ENCODE peak calls at places on chromosomes 12 and 14, in seven cellular contexts. H is GM12878, O is A549, W is cardiac muscle cell, P is mesenchymal stem cell, I is aorta, N is heart left ventricle. F is an unnamed sample.

GRCh38 chr14:81416233-81416927 is 16.3 kb upstream of the STON2 start:
- DNase-seq in H (no peak), O (no peak), W (no peak), P (no peak), I (no peak), N (no peak), F (no peak)

GRCh38 chr12:66210840-66211239 is 21.8 kb downstream of the IRAK3 start:
- DNase-seq in H (no peak), O (no peak), W (no peak), P (no peak), I (no peak), N (no peak), F (no peak)

GRCh38 chr12:57783466-57783801 is 847 bp downstream of the TSFM start:
- DNase-seq in H (no peak), O (no peak), W (no peak), P (no peak), I (no peak), N (no peak), F (no peak)

GRCh38 chr12:93174048-93174447 is 203.7 kb upstream of the NUDT4 start:
- DNase-seq in H (no peak), O (no peak), W (no peak), P (peak; percentile 78), I (no peak), N (peak; percentile 30), F (no peak)

GRCh38 chr12:110247340-110248095 is 33.5 kb upstream of the ATP2A2 start:
- DNase-seq in H (no peak), O (peak; percentile 99), W (no peak), P (peak; percentile 35), I (no peak), N (peak; percentile 43), F (no peak)

GRCh38 chr12:3520168-3520567 is 29.2 kb downstream of the PRMT8 start:
- DNase-seq in H (no peak), O (no peak), W (peak; percentile 74), P (no peak), I (no peak), N (peak; percentile 37), F (no peak)

GRCh38 chr14:29242755-29243340 is 476.3 kb downstream of the FOXG1 start:
- DNase-seq in H (no peak), O (no peak), W (no peak), P (peak; percentile 1), I (no peak), N (no peak), F (no peak)

GRCh38 chr12:94289551-94290312 is 141.4 kb downstream of the PLXNC1 start:
- DNase-seq in H (no peak), O (no peak), W (peak; percentile 37), P (peak; percentile 51), I (no peak), N (no peak), F (no peak)

GRCh38 chr12:132776816-132777568 is 15.4 kb upstream of the ANKLE2 start:
- DNase-seq in H (no peak), O (no peak), W (no peak), P (no peak), I (no peak), N (peak; percentile 83), F (no peak)

GRCh38 chr14:91354979-91355685 is 62.5 kb downstream of the CCDC88C start:
- DNase-seq in H (no peak), O (no peak), W (no peak), P (no peak), I (no peak), N (no peak), F (peak; percentile 78)

GRCh38 chr12:70074510-70074909 is 168.7 kb upstream of the CNOT2 start:
- DNase-seq in H (no peak), O (no peak), W (no peak), P (no peak), I (no peak), N (no peak), F (no peak)

GRCh38 chr12:47846294-47846996 is 26.7 kb upstream of the HDAC7 start:
- DNase-seq in H (no peak), O (no peak), W (no peak), P (no peak), I (no peak), N (no peak), F (no peak)

GRCh38 chr14:50590464-50590863 is 30.5 kb downstream of the ATL1 start:
- DNase-seq in H (no peak), O (no peak), W (no peak), P (no peak), I (no peak), N (no peak), F (no peak)

GRCh38 chr12:105970885-105971284 is 167.9 kb downstream of the NUAK1 start:
- DNase-seq in H (no peak), O (no peak), W (no peak), P (no peak), I (no peak), N (no peak), F (no peak)

GRCh38 chr12:126191037-126191891 is 1126.0 kb downstream of the AACS start:
- DNase-seq in H (no peak), O (no peak), W (peak; percentile 46), P (no peak), I (no peak), N (no peak), F (no peak)

GRCh38 chr12:28930704-28931103 is 218.4 kb upstream of the FAR2 start:
- DNase-seq in H (no peak), O (no peak), W (no peak), P (no peak), I (no peak), N (no peak), F (no peak)

GRCh38 chr14:62947291-62947690 is 98.0 kb downstream of the KCNH5 start:
- DNase-seq in H (no peak), O (no peak), W (no peak), P (no peak), I (no peak), N (no peak), F (no peak)

GRCh38 chr14:103186241-103186835 is 63.1 kb downstream of the TNFAIP2 start:
- DNase-seq in H (no peak), O (no peak), W (no peak), P (no peak), I (no peak), N (no peak), F (no peak)

GRCh38 chr14:78836777-78837176 is 666.6 kb downstream of the NRXN3 start:
- DNase-seq in H (peak; percentile 17), O (peak; percentile 76), W (peak; percentile 90), P (peak; percentile 61), I (no peak), N (peak; percentile 11), F (peak; percentile 39)

GRCh38 chr14:21989090-21989489 is 315.5 kb upstream of the OR4E1 start:
- DNase-seq in H (no peak), O (peak; percentile 29), W (no peak), P (no peak), I (no peak), N (no peak), F (no peak)
- H3K4me3 ChIP-seq in H (no peak overlapping the region), O (no peak overlapping the region), W (no peak overlapping the region), P (no peak overlapping the region), I (no peak overlapping the region), N (no peak overlapping the region), F (no peak overlapping the region)

GRCh38 chr12:67377021-67377420 is 107.9 kb downstream of the CAND1 start:
- DNase-seq in H (no peak), O (no peak), W (no peak), P (no peak), I (no peak), N (no peak), F (no peak)
- H3K27ac ChIP-seq in H (no peak overlapping the region), O (no peak overlapping the region), W (no peak overlapping the region), P (no peak overlapping the region), I (no peak overlapping the region), N (no peak overlapping the region), F (no peak overlapping the region)

GRCh38 chr14:64714432-64715025 is 10.3 kb downstream of the PLEKHG3 start:
- DNase-seq in H (no peak), O (no peak), W (no peak), P (no peak), I (no peak), N (no peak), F (no peak)

GRCh38 chr14:64715146-64715627 is 11.0 kb downstream of the PLEKHG3 start:
- DNase-seq in H (no peak), O (no peak), W (no peak), P (no peak), I (no peak), N (no peak), F (no peak)

GRCh38 chr14:64717870-64718269 is 13.6 kb downstream of the PLEKHG3 start:
- DNase-seq in H (no peak), O (peak; percentile 56), W (no peak), P (no peak), I (peak; percentile 67), N (no peak), F (no peak)

GRCh38 chr14:64713677-64714076 is 9.5 kb downstream of the PLEKHG3 start:
- DNase-seq in H (no peak), O (no peak), W (no peak), P (no peak), I (no peak), N (no peak), F (no peak)

DNA sequence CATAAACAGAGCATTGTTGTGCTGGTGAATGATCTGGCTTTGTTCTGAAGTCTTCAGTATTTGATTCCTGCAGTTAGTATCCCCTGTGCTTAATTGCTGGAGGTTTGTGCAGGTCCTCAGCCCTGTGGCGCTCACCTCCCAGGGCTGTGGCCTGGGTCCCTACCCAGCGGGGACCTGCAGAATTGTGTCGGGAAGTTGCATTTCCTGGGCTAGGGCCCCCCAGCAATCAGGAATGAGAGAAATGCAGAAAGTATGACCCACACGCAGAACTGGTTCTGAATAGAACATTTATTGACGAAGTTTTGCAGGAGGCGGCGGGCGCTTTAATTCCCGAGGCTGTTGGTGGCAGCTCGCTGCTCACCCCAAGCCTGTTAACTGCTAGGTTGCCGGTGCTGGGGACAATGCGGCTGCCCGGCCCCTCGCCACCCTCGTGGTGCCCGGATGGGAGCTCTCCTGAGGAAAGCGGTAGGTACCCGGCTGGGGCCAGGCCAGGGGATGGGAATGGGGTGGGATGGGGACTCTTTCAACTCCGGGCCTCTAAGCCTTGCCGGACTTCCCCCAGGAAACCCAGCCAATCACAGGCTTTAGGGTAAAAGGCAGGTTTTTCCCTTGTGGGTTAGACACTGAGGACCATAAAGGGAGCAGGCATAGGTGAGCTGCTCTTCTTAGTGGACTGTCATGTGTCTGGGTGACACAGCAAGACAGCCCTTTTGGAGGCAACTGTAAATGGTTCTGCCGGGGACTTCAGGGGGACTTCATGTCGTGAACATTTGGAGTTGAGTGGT is 11.6 kb downstream of the PLEKHG3 start:
- DNase-seq in H (no peak), O (no peak), W (no peak), P (peak; percentile 40), I (peak; percentile 76), N (no peak), F (no peak)
- H3K4me3 ChIP-seq in H (no peak overlapping the region), O (no peak overlapping the region), W (peak overlapping the region; percentile 4), P (peak overlapping the region; percentile 15), I (peak overlapping the region; percentile 19), N (peak overlapping the region; percentile 47), F (no peak overlapping the region)

DNA sequence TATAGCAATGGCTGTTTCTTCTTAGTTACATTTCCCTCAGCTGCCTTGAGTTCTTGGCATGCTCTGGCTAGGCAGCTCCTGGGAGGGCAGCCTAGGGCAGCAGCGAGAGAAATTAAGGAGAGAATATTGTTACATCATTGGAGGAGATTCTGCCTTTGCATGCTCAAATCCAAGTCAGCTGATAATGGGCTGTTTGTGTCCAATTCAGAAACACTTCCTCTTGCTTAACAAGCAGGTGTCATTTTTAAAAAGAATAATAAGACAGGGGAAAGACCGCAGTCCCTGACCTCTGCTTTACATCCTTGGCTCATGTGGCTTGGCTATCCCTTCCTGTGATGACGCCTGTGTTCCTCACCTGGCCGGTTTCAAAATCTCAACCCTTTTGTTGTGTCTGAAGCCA is 76.9 kb downstream of the ESR2 start:
- DNase-seq in H (no peak), O (no peak), W (no peak), P (no peak), I (no peak), N (no peak), F (peak; percentile 52)
- H3K27ac ChIP-seq in H (peak overlapping the region; percentile 22), O (no peak overlapping the region), W (peak overlapping the region; percentile 51), P (no peak overlapping the region), I (no peak overlapping the region), N (peak overlapping the region; percentile 74), F (peak overlapping the region; percentile 56)